ENCODE peak calls at places on chromosomes 12 and 14, in six cellular contexts. W is HCT116, A is K562, P is HepG2, S is H1, F is SK-N-SH. I is an unnamed sample.

GRCh38 chr12:20523658-20524057 is 155.3 kb downstream of the PDE3A start:
- DNase-seq in W (no peak), F (no peak), S (no peak), A (no peak), P (no peak), I (no peak)

GRCh38 chr14:50410921-50411320 is 14.2 kb upstream of the CDKL1 start:
- DNase-seq in S (no peak), A (no peak), F (no peak), P (no peak), W (no peak), I (no peak)

GRCh38 chr14:27075503-27075902 is 477.7 kb upstream of the NOVA1 start:
- DNase-seq in S (no peak), P (no peak), F (no peak), A (no peak), W (no peak), I (no peak)

GRCh38 chr14:51370758-51371386 is 130.8 kb downstream of the TMX1 start:
- DNase-seq in F (no peak), S (no peak), A (no peak), P (no peak), W (no peak), I (no peak)

GRCh38 chr14:75363570-75364227 is 64.1 kb upstream of the JDP2 start:
- DNase-seq in S (no peak), F (no peak), W (no peak), A (no peak), P (no peak), I (no peak)

GRCh38 chr12:133156125-133156690 is 25.1 kb upstream of the ZNF268 start:
- DNase-seq in W (no peak), S (no peak), A (no peak), P (no peak), F (no peak), I (peak)

GRCh38 chr14:59254146-59254910 is 65.9 kb downstream of the DAAM1 start:
- DNase-seq in W (no peak), A (no peak), P (no peak), F (peak), S (no peak), I (no peak)

GRCh38 chr12:38614171-38614570 is 291.2 kb downstream of the CPNE8 start:
- DNase-seq in F (no peak), P (no peak), S (no peak), W (no peak), A (no peak), I (no peak)

GRCh38 chr12:71904629-71905028 is 34.0 kb upstream of the TPH2 start:
- DNase-seq in W (no peak), A (no peak), P (no peak), S (no peak), F (no peak), I (no peak)

GRCh38 chr12:48143898-48144297 is 13.4 kb downstream of the ASB8 start:
- DNase-seq in W (no peak), A (peak), S (no peak), P (no peak), F (no peak), I (no peak)

GRCh38 chr14:63659726-63660125 is 18.1 kb upstream of the WDR89 start:
- DNase-seq in A (no peak), S (no peak), W (no peak), P (peak), F (no peak), I (no peak)

GRCh38 chr14:58738189-58738836 is 100.6 kb downstream of the DACT1 start:
- DNase-seq in F (no peak), P (no peak), A (no peak), S (no peak), W (no peak), I (no peak)

GRCh38 chr14:59463773-59464650 is 1.2 kb downstream of the GPR135 start:
- DNase-seq in S (no peak), W (no peak), A (no peak), P (no peak), F (peak), I (no peak)

GRCh38 chr14:85907536-85907935 is 377.6 kb downstream of the FLRT2 start:
- DNase-seq in W (no peak), F (no peak), S (no peak), A (no peak), P (no peak), I (no peak)

GRCh38 chr12:90280564-90281058 is 572.0 kb upstream of the ATP2B1 start:
- DNase-seq in W (no peak), F (no peak), A (no peak), S (no peak), P (no peak), I (no peak)

GRCh38 chr12:67910360-67911292 is 78.6 kb upstream of the IFNG-AS1 start:
- DNase-seq in W (no peak), A (no peak), S (no peak), P (no peak), F (no peak), I (no peak)

GRCh38 chr12:71581206-71581605 is 82.4 kb downstream of the ZFC3H1 start:
- DNase-seq in P (no peak), A (no peak), S (no peak), W (no peak), F (no peak), I (no peak)

GRCh38 chr14:70567791-70568190 is 32.7 kb downstream of the MED6 start:
- DNase-seq in A (peak), S (peak), W (peak), F (peak), P (peak), I (peak)

GRCh38 chr12:10363922-10364838 is 25.7 kb downstream of the KLRK1 start:
- DNase-seq in A (peak), P (peak), W (no peak), S (no peak), F (no peak), I (no peak)

GRCh38 chr12:97960741-97961608 is 498.4 kb downstream of the RMST start:
- DNase-seq in S (no peak), A (peak), W (peak), P (peak), F (peak), I (peak)

GRCh38 chr12:2179953-2180736 is 127.4 kb downstream of the CACNA1C start:
- DNase-seq in W (peak), F (no peak), P (no peak), A (no peak), S (no peak), I (no peak)

GRCh38 chr12:89451876-89452275 is 72.7 kb downstream of the GALNT4 start:
- DNase-seq in F (no peak), W (no peak), S (peak), P (no peak), A (no peak), I (no peak)

GRCh38 chr12:124386661-124387509 is 92.0 kb downstream of the RFLNA start:
- DNase-seq in W (no peak), F (no peak), P (no peak), S (no peak), A (no peak), I (no peak)

GRCh38 chr14:100714205-100714781 is 12.4 kb upstream of the DLK1 start:
- DNase-seq in F (no peak), S (no peak), A (peak), P (no peak), W (no peak), I (no peak)

GRCh38 chr12:30862486-30862885 is 64.1 kb upstream of the TSPAN11 start:
- DNase-seq in F (peak), P (no peak), S (no peak), A (no peak), W (no peak), I (no peak)

GRCh38 chr14:24160499-24160849 is 591 bp upstream of the IRF9 start:
- DNase-seq in S (no peak), A (no peak), W (no peak), P (no peak), F (no peak), I (no peak)

GRCh38 chr12:95506707-95507523 is 33.0 kb downstream of the METAP2 start:
- DNase-seq in S (no peak), F (no peak), P (no peak), A (no peak), W (no peak), I (no peak)

GRCh38 chr12:79326225-79326624 is 364.5 kb downstream of the PAWR start:
- DNase-seq in A (no peak), W (no peak), P (no peak), F (no peak), S (no peak), I (no peak)

GRCh38 chr12:65203376-65203775 is 34.0 kb downstream of the LEMD3 start:
- DNase-seq in S (no peak), F (no peak), A (no peak), P (no peak), W (no peak), I (no peak)

GRCh38 chr12:130026608-130027176 is 122.9 kb upstream of the TMEM132D start:
- DNase-seq in S (no peak), F (peak), W (no peak), A (peak), P (peak), I (peak)

GRCh38 chr12:112496493-112496892 is 77.7 kb downstream of the PTPN11 start:
- DNase-seq in W (no peak), A (no peak), F (no peak), P (no peak), S (no peak), I (no peak)

GRCh38 chr12:7110661-7111060 is 1.6 kb upstream of the C1RL start:
- DNase-seq in F (no peak), W (no peak), P (no peak), A (no peak), S (no peak), I (no peak)

GRCh38 chr12:4566474-4566873 is 4.5 kb downstream of the DYRK4 start:
- DNase-seq in F (no peak), P (no peak), S (no peak), A (no peak), W (no peak), I (no peak)

GRCh38 chr14:38207830-38208815 is at the start of gene SSTR1:
- DNase-seq in F (no peak), S (no peak), P (peak), A (no peak), W (no peak), I (peak)

GRCh38 chr12:132390287-132391076 is 61.1 kb upstream of the GALNT9 start:
- DNase-seq in S (no peak), P (no peak), F (no peak), A (no peak), W (no peak), I (no peak)

GRCh38 chr12:22657538-22657937 is 32.6 kb downstream of the ETNK1 start:
- DNase-seq in S (no peak), F (no peak), W (no peak), A (no peak), P (no peak), I (no peak)

GRCh38 chr14:100680439-100681051 is 46.1 kb upstream of the DLK1 start:
- DNase-seq in A (peak), F (no peak), S (no peak), W (no peak), P (no peak), I (no peak)

GRCh38 chr12:96414637-96415036 is 14.4 kb upstream of the CDK17 start:
- DNase-seq in F (no peak), A (no peak), S (no peak), W (no peak), P (no peak), I (no peak)

GRCh38 chr12:122858171-122858570 is 22.9 kb downstream of the HIP1R start:
- DNase-seq in W (no peak), P (no peak), S (no peak), A (no peak), F (peak), I (no peak)

DNA sequence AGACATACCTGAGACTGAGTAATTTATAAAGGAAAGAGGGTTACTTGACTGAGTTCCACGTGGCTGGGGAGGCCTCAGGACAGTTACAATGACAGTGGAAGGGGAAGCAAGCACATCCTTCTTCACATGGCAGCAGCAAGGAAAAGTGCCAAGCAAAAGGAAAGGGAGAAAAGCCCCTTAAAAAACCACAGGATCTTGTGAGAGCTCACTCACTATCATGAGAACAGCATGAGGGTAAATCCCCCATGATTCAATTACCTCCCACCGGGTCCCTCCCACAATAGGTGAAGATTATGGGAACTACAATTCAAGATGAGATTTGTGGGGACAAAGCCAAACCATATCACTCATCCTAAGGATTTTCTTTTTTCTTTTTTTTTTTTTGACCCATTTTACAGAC is 177.8 kb upstream of the EEA1 start:
- DNase-seq in W (no peak), S (no peak), P (no peak), A (no peak), F (no peak), I (no peak)
- TF ChIP-seq JUND in W (no peak), S (no peak), P (no peak), A (no peak), F (no peak), I (no peak)

DNA sequence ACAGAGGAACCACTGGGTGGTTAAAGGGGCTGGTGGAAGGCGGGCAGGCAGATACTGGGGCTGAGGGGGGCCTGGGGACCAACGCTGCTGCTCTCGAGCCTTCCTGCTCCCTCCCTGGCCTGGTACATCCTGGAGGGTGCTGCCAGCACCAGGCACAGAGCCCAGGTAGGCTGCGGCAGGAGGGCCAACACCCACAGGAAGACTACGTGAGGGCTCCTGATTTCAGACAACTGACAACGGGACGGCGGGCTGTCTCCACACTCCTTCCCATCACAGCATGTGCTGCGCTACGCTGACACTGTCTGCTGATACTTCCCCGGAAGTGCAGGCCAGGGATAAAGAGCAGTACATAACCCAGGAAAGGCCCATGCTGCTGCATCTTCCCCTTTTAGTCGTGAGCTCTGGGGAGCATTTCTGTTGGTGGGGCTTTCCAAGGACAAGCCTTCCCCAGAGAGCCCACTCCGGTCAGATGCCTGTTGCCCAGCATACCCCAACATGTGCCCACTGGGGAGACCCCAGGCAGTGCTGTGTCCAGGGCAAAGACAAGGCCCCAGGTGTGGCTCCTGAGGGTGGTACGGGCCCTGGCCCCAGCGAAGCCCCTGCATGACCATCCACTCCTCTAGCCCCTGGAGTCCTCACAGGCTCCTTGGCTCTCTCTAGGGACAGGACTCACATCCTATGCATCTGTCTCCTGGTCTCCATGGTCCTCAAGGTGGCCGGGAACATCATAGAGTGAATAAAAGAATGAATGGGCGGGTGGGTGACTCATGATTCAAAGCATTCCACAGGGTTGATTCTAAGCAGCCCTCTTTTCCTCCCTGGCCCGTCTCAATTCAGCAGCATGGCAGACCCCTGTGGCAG is 38.0 kb downstream of the CHGA start:
- DNase-seq in P (no peak), W (peak), A (no peak), F (no peak), S (no peak), I (no peak)
- TF ChIP-seq JUND in P (no peak), W (no peak), A (no peak), F (peak), S (no peak), I (no peak)

DNA sequence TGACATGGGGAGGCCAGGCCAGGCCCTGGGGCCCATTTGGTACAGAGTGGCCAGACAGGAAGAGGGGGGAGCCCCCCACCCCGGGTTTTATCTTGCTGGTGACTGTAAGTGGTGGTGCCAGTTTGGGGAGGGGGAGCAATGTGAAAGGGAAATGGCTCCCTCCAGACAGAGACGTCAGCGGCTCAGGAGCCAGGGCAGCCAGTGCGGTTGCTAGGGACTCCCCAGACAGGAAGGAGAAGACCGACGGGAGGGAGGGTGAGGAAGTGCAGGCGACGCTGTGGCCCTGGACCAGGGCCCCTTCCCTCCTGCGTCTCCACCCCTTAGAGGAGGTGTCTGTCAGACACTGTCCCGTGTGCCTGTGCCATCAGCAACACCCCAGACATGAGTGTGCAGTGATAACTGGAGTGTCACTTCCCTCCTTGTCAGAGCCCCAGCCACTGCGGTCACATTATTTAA is 7.0 kb downstream of the VASH1 start:
- DNase-seq in F (peak), P (no peak), W (no peak), S (no peak), A (peak), I (no peak)
- TF ChIP-seq JUND in F (no peak), P (no peak), W (no peak), S (no peak), A (no peak), I (no peak)

GRCh38 chr12:121162384-121162783 is 29.7 kb downstream of the P2RX7 start:
- DNase-seq in W (no peak), S (no peak), F (no peak), P (no peak), A (no peak), I (no peak)

GRCh38 chr12:121158085-121158484 is 25.4 kb downstream of the P2RX7 start:
- DNase-seq in W (no peak), P (no peak), A (no peak), S (no peak), F (no peak), I (no peak)

GRCh38 chr12:121156365-121156764 is 23.7 kb downstream of the P2RX7 start:
- DNase-seq in A (no peak), F (no peak), W (no peak), S (no peak), P (no peak), I (no peak)

GRCh38 chr12:121162985-121163384 is 30.3 kb downstream of the P2RX7 start:
- DNase-seq in A (no peak), P (no peak), S (no peak), W (no peak), F (no peak), I (no peak)

GRCh38 chr12:121159467-121160307 is 27.0 kb downstream of the P2RX7 start:
- DNase-seq in S (no peak), W (no peak), P (no peak), F (no peak), A (no peak), I (no peak)
- TF ChIP-seq JUND in S (no peak), W (no peak), P (no peak), F (no peak), A (no peak), I (no peak)

GRCh38 chr12:66397574-66397973 is 95.3 kb downstream of the HELB start:
- DNase-seq in S (no peak), A (no peak), P (no peak), W (no peak), F (no peak), I (no peak)

GRCh38 chr12:66388512-66388911 is 86.2 kb downstream of the HELB start:
- DNase-seq in A (no peak), P (no peak), F (no peak), W (no peak), S (no peak), I (no peak)

GRCh38 chr12:66398931-66399625 is 96.8 kb downstream of the HELB start:
- DNase-seq in A (no peak), P (no peak), S (no peak), W (no peak), F (no peak), I (no peak)

GRCh38 chr12:66399626-66399931 is 97.3 kb downstream of the HELB start:
- DNase-seq in A (no peak), S (no peak), F (no peak), W (no peak), P (no peak), I (no peak)

GRCh38 chr12:66393890-66394289 is 91.6 kb downstream of the HELB start:
- DNase-seq in A (no peak), F (no peak), W (no peak), S (no peak), P (no peak), I (no peak)
- TF ChIP-seq JUND in A (no peak), F (no peak), W (no peak), S (no peak), P (no peak), I (no peak)

DNA sequence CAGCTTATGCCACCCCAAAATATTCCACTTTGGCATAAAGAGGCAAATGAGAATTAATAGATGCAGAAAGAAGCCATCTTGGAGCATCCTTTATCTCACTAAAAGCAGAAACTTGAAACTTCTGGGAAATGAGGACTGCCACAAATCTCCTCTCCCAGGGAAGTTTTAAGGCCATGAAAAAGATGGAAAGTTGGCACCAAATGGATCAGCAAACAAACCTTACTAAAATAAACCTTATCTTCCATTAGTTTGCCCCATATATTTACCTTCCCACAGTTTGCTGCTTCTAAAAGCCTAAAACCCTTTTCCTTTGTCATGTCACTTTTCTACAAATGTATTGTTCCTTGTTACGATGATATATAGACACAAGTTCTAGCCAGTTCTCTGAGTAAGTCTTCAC is 340.0 kb upstream of the USP15 start:
- DNase-seq in S (no peak), W (no peak), P (no peak), A (no peak), F (no peak), I (no peak)
- TF ChIP-seq JUND in S (no peak), W (no peak), P (no peak), A (no peak), F (no peak), I (no peak)